ENCODE peak calls at places on chromosome 14, in six cellular contexts. Y is heart left ventricle, S is spleen, X is neural progenitor cell, P is transverse colon, W is tibial nerve. F is an unnamed sample.

GRCh38 chr14:95140060-95140858 is 17.1 kb downstream of the DICER1 start:
- DNase-seq in W (no peak), X (no peak), P (no peak), S (no peak), Y (no peak), F (no peak)

GRCh38 chr14:68172664-68173063 is 353.1 kb downstream of the RAD51B start:
- DNase-seq in P (no peak), Y (no peak), W (no peak), S (no peak), X (no peak), F (no peak)

GRCh38 chr14:61695695-61696527 is 598 bp downstream of the HIF1A start:
- DNase-seq in Y (peak; percentile 68), X (peak; percentile 89), W (peak; percentile 20), S (peak; percentile 91), P (peak; percentile 58), F (peak; percentile 41)

GRCh38 chr14:85622106-85622505 is 92.2 kb downstream of the FLRT2 start:
- DNase-seq in Y (no peak), S (no peak), W (no peak), P (no peak), X (no peak), F (no peak)

GRCh38 chr14:104201063-104201462 is 62.7 kb downstream of the KIF26A start:
- DNase-seq in W (no peak), X (no peak), Y (no peak), P (no peak), S (no peak), F (no peak)

GRCh38 chr14:68783408-68784297 is 9.2 kb downstream of the ZFP36L1 start:
- DNase-seq in Y (no peak), S (no peak), P (peak; percentile 65), W (no peak), X (no peak), F (peak; percentile 18)

GRCh38 chr14:60323199-60323891 is 74.3 kb downstream of the PPM1A start:
- DNase-seq in W (no peak), P (no peak), S (no peak), Y (no peak), X (no peak), F (no peak)

GRCh38 chr14:59831121-59831730 is 39.4 kb downstream of the RTN1 start:
- DNase-seq in S (no peak), X (no peak), Y (no peak), W (no peak), P (no peak), F (no peak)

GRCh38 chr14:99136047-99136400 is 136.0 kb downstream of the BCL11B start:
- DNase-seq in X (no peak), P (no peak), Y (peak; percentile 13), W (no peak), S (no peak), F (no peak)

GRCh38 chr14:61568572-61569011 is 126.7 kb upstream of the HIF1A start:
- DNase-seq in Y (no peak), W (no peak), X (peak; percentile 58), P (peak; percentile 69), S (peak; percentile 95), F (no peak)

GRCh38 chr14:50679674-50680073 is 11.6 kb upstream of the SAV1 start:
- DNase-seq in X (no peak), Y (no peak), W (no peak), P (no peak), S (no peak), F (no peak)

GRCh38 chr14:32637582-32637981 is 301.1 kb upstream of the NPAS3 start:
- DNase-seq in W (no peak), P (no peak), X (no peak), Y (no peak), S (no peak), F (no peak)

GRCh38 chr14:68589447-68590232 is 203.2 kb downstream of the ZFP36L1 start:
- DNase-seq in W (no peak), X (no peak), Y (peak; percentile 55), S (no peak), P (peak; percentile 42), F (peak; percentile 93)

GRCh38 chr14:60645191-60645590 is 4.1 kb downstream of the SIX1 start:
- DNase-seq in Y (no peak), P (no peak), W (no peak), X (no peak), S (no peak), F (no peak)

GRCh38 chr14:70097576-70098256 is 91.0 kb downstream of the SLC8A3 start:
- DNase-seq in W (no peak), S (no peak), P (no peak), X (no peak), Y (no peak), F (no peak)

GRCh38 chr14:28323951-28324741 is 442.4 kb upstream of the FOXG1 start:
- DNase-seq in X (no peak), P (no peak), S (no peak), Y (no peak), W (no peak), F (no peak)

GRCh38 chr14:20487402-20487742 is 18.0 kb upstream of the RNASE10 start:
- DNase-seq in Y (no peak), X (no peak), W (no peak), S (no peak), P (no peak), F (no peak)

GRCh38 chr14:52391866-52392600 is 77.9 kb downstream of the PTGER2 start:
- DNase-seq in P (no peak), W (no peak), S (no peak), X (no peak), Y (no peak), F (no peak)

GRCh38 chr14:99730876-99731351 is 46.8 kb downstream of the CYP46A1 start:
- DNase-seq in P (no peak), S (peak; percentile 50), Y (peak; percentile 16), X (no peak), W (peak; percentile 12), F (peak; percentile 14)

GRCh38 chr14:76497550-76498484 is 121.9 kb downstream of the ESRRB start:
- DNase-seq in S (peak; percentile 43), X (peak; percentile 42), P (no peak), Y (no peak), W (no peak), F (no peak)

GRCh38 chr14:102508774-102509743 is 517 bp downstream of the ANKRD9 start:
- DNase-seq in Y (peak; percentile 83), W (peak; percentile 35), P (peak; percentile 80), X (no peak), S (peak; percentile 88), F (peak; percentile 67)

GRCh38 chr14:85415015-85415712 is 114.8 kb upstream of the FLRT2 start:
- DNase-seq in W (peak; percentile 18), P (no peak), Y (peak; percentile 49), S (no peak), X (no peak), F (peak; percentile 53)

GRCh38 chr14:90846511-90846910 is 30.3 kb upstream of the TTC7B start:
- DNase-seq in X (no peak), S (no peak), W (no peak), P (no peak), Y (no peak), F (no peak)

GRCh38 chr14:58131386-58131785 is 20.6 kb downstream of the ARMH4 start:
- DNase-seq in S (no peak), X (no peak), W (no peak), P (no peak), Y (no peak), F (no peak)

GRCh38 chr14:102442241-102443211 is 67.0 kb downstream of the ANKRD9 start:
- DNase-seq in P (peak; percentile 87), S (no peak), X (no peak), Y (no peak), W (no peak), F (no peak)

GRCh38 chr14:35046751-35047536 is 872 bp downstream of the FAM177A1 start:
- DNase-seq in Y (no peak), S (no peak), W (peak; percentile 24), X (no peak), P (peak; percentile 77), F (peak; percentile 49)

GRCh38 chr14:89340782-89341181 is 76.3 kb downstream of the FOXN3 start:
- DNase-seq in Y (no peak), P (no peak), X (no peak), W (no peak), S (no peak), F (no peak)
- H3K27ac ChIP-seq in Y (no peak overlapping the region), P (peak overlapping the region; percentile 31), X (no peak overlapping the region), W (no peak overlapping the region), S (peak overlapping the region; percentile 4), F (peak overlapping the region; percentile 41)

DNA sequence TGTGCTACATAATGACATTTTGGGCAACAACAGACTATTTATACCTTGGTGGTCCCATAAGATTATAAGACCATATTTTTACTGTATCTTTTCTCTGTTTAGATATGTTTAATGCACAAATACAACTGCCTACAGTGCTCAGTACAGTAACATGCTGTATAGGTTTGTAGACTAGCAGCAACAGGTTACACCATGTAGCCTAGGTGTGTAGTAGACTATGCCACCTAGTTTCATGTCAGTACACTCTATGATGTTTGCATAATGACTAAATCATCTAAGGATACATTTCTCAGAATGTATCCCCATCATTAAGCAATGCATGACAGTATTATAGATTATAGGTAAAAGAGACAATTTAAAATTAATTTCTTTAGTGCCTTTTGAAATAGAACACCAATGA is 30.7 kb upstream of the CEBPE start:
- DNase-seq in X (no peak), Y (no peak), S (no peak), P (no peak), W (no peak), F (no peak)
- H3K4me1 ChIP-seq in X (peaks cover 11% of the 10 kb centered on the region), Y (peaks cover 20% of the 10 kb centered on the region), S (peaks cover 4% of the 10 kb centered on the region), P (peaks cover 16% of the 10 kb centered on the region), W (no peaks in the 10 kb centered on the region), F (peaks cover 37% of the 10 kb centered on the region)

DNA sequence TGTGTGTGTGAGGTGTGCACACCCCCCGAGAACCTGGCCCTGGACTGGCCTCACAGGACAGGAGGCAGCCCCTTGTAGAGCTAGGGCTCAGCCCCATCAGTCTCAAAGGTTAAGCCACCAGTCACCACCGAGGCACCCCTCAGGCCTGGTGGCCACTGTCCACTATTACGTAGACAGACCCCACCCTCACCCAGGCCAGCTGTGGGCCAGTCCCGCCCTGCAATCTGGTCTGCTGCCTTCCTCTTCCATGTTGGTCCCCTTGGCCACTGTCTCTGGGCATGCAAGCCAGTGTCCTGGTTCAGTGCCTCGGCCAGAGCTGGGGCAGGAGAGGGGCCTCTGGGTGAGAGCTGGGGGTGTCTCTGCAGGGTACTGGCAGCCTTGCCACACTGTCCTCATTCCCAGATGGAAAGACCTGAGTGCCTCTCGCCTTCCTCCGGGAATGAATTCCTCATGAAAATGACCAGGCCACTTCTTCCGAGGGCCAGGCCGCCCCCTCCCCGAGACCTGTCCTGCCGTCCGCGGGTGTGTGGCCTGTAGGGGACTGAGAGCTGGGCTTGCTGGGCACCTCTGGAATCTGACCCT is 897 bp upstream of the TEX22 start:
- DNase-seq in S (peak; percentile 83), Y (peak; percentile 18), X (no peak), P (no peak), W (no peak), F (no peak)
- H3K4me3 ChIP-seq in S (peak overlapping the region; percentile 77), Y (peak overlapping the region; percentile 92), X (no peak overlapping the region), P (peak overlapping the region; percentile 62), W (peak overlapping the region; percentile 61), F (peak overlapping the region; percentile 88)

GRCh38 chr14:65263161-65263788 is 149.3 kb upstream of the FUT8 start:
- DNase-seq in X (no peak), P (no peak), Y (no peak), S (no peak), W (no peak), F (no peak)

GRCh38 chr14:65260786-65261185 is 151.7 kb upstream of the FUT8 start:
- DNase-seq in Y (no peak), X (no peak), W (no peak), S (no peak), P (no peak), F (no peak)

GRCh38 chr14:65259000-65259399 is 153.5 kb upstream of the FUT8 start:
- DNase-seq in Y (no peak), S (no peak), P (no peak), X (no peak), W (no peak), F (no peak)

GRCh38 chr14:65261946-65262345 is 150.6 kb upstream of the FUT8 start:
- DNase-seq in X (peak; percentile 56), Y (no peak), S (no peak), P (no peak), W (no peak), F (no peak)

GRCh38 chr14:65261425-65261920 is 151.1 kb upstream of the FUT8 start:
- DNase-seq in X (no peak), W (no peak), Y (no peak), S (no peak), P (no peak), F (no peak)
- H3K27ac ChIP-seq in X (no peak overlapping the region), W (no peak overlapping the region), Y (no peak overlapping the region), S (no peak overlapping the region), P (no peak overlapping the region), F (no peak overlapping the region)

F was measured in uterus.